ENCODE peak calls at places on chromosomes 3 and 15, in nine cellular contexts. One of them, this sample, is unnamed. For H3K27me3 and H3K4me1, the result is how much of the 10 kb centered on the place peaks cover.

GRCh38 chr15:66617137-66618090 is 51.6 kb upstream of the LCTL start:
- DNase-seq in GM23338: peak
- DNase-seq in body of pancreas: peak
- DNase-seq in left lung: peak
- DNase-seq in GM23248: peak
- DNase-seq in IMR-90: peak
- DNase-seq in esophagus muscularis mucosa: no peak
- DNase-seq in cardiac muscle cell: peak
- DNase-seq in left ventricle myocardium inferior: peak
- DNase-seq in this sample: no peak

GRCh38 chr15:49135893-49136292 is 19.5 kb downstream of the COPS2 start:
- DNase-seq in GM23338: no peak
- DNase-seq in left lung: no peak
- DNase-seq in body of pancreas: no peak
- DNase-seq in GM23248: peak
- DNase-seq in esophagus muscularis mucosa: no peak
- DNase-seq in IMR-90: peak
- DNase-seq in cardiac muscle cell: peak
- DNase-seq in left ventricle myocardium inferior: no peak
- DNase-seq in this sample: no peak

GRCh38 chr15:29795610-29796009 is 26.7 kb downstream of the TJP1 start:
- DNase-seq in GM23248: no peak
- DNase-seq in esophagus muscularis mucosa: no peak
- DNase-seq in left lung: no peak
- DNase-seq in body of pancreas: no peak
- DNase-seq in cardiac muscle cell: no peak
- DNase-seq in left ventricle myocardium inferior: no peak
- DNase-seq in IMR-90: no peak
- DNase-seq in GM23338: no peak
- DNase-seq in this sample: no peak

GRCh38 chr3:141456328-141456689 is 30.5 kb upstream of the RASA2 start:
- DNase-seq in left lung: no peak
- DNase-seq in GM23338: no peak
- DNase-seq in left ventricle myocardium inferior: no peak
- DNase-seq in GM23248: peak
- DNase-seq in IMR-90: peak
- DNase-seq in esophagus muscularis mucosa: no peak
- DNase-seq in body of pancreas: no peak
- DNase-seq in cardiac muscle cell: peak
- DNase-seq in this sample: no peak

GRCh38 chr3:45480218-45480617 is 91.8 kb downstream of the LARS2 start:
- DNase-seq in esophagus muscularis mucosa: no peak
- DNase-seq in left ventricle myocardium inferior: no peak
- DNase-seq in GM23338: no peak
- DNase-seq in left lung: no peak
- DNase-seq in IMR-90: no peak
- DNase-seq in GM23248: peak
- DNase-seq in cardiac muscle cell: no peak
- DNase-seq in body of pancreas: no peak
- DNase-seq in this sample: no peak

GRCh38 chr3:36991923-36992805 is 767 bp downstream of the EPM2AIP1 start:
- DNase-seq in GM23248: peak
- DNase-seq in body of pancreas: peak
- DNase-seq in IMR-90: peak
- DNase-seq in esophagus muscularis mucosa: no peak
- DNase-seq in GM23338: peak
- DNase-seq in cardiac muscle cell: peak
- DNase-seq in left lung: no peak
- DNase-seq in left ventricle myocardium inferior: no peak
- DNase-seq in this sample: no peak

GRCh38 chr3:125163739-125164601 is 48.6 kb downstream of the SLC12A8 start:
- DNase-seq in esophagus muscularis mucosa: no peak
- DNase-seq in body of pancreas: no peak
- DNase-seq in IMR-90: no peak
- DNase-seq in GM23338: peak
- DNase-seq in GM23248: peak
- DNase-seq in left lung: peak
- DNase-seq in left ventricle myocardium inferior: no peak
- DNase-seq in cardiac muscle cell: peak
- DNase-seq in this sample: no peak

GRCh38 chr15:42364529-42364928 is 5.2 kb downstream of the CAPN3 start:
- DNase-seq in IMR-90: no peak
- DNase-seq in left ventricle myocardium inferior: no peak
- DNase-seq in GM23338: no peak
- DNase-seq in left lung: no peak
- DNase-seq in GM23248: peak
- DNase-seq in body of pancreas: peak
- DNase-seq in esophagus muscularis mucosa: no peak
- DNase-seq in cardiac muscle cell: peak
- DNase-seq in this sample: no peak

GRCh38 chr15:41493205-41493901 is at the start of gene ITPKA:
- DNase-seq in IMR-90: peak
- DNase-seq in left ventricle myocardium inferior: peak
- DNase-seq in GM23338: peak
- DNase-seq in cardiac muscle cell: peak
- DNase-seq in left lung: peak
- DNase-seq in body of pancreas: peak
- DNase-seq in esophagus muscularis mucosa: no peak
- DNase-seq in GM23248: peak
- DNase-seq in this sample: no peak

GRCh38 chr15:59918994-59919951 is 84.8 kb upstream of the FOXB1 start:
- DNase-seq in cardiac muscle cell: peak
- DNase-seq in left lung: no peak
- DNase-seq in esophagus muscularis mucosa: no peak
- DNase-seq in GM23338: no peak
- DNase-seq in GM23248: peak
- DNase-seq in body of pancreas: no peak
- DNase-seq in left ventricle myocardium inferior: no peak
- DNase-seq in IMR-90: peak
- DNase-seq in this sample: no peak

GRCh38 chr3:48157950-48158376 is 30.3 kb downstream of the CDC25A start:
- DNase-seq in esophagus muscularis mucosa: no peak
- DNase-seq in cardiac muscle cell: peak
- DNase-seq in left ventricle myocardium inferior: peak
- DNase-seq in IMR-90: peak
- DNase-seq in left lung: no peak
- DNase-seq in body of pancreas: peak
- DNase-seq in GM23248: peak
- DNase-seq in GM23338: peak
- DNase-seq in this sample: no peak

GRCh38 chr15:64224508-64224907 is 61.7 kb upstream of the PPIB start:
- DNase-seq in esophagus muscularis mucosa: no peak
- DNase-seq in body of pancreas: peak
- DNase-seq in GM23248: peak
- DNase-seq in IMR-90: peak
- DNase-seq in GM23338: no peak
- DNase-seq in left lung: no peak
- DNase-seq in left ventricle myocardium inferior: no peak
- DNase-seq in cardiac muscle cell: peak
- DNase-seq in this sample: no peak

GRCh38 chr3:73604491-73604890 is 20.2 kb downstream of the PDZRN3 start:
- DNase-seq in IMR-90: peak
- DNase-seq in GM23338: no peak
- DNase-seq in left lung: no peak
- DNase-seq in cardiac muscle cell: peak
- DNase-seq in left ventricle myocardium inferior: no peak
- DNase-seq in esophagus muscularis mucosa: no peak
- DNase-seq in body of pancreas: no peak
- DNase-seq in GM23248: no peak
- DNase-seq in this sample: no peak

DNA sequence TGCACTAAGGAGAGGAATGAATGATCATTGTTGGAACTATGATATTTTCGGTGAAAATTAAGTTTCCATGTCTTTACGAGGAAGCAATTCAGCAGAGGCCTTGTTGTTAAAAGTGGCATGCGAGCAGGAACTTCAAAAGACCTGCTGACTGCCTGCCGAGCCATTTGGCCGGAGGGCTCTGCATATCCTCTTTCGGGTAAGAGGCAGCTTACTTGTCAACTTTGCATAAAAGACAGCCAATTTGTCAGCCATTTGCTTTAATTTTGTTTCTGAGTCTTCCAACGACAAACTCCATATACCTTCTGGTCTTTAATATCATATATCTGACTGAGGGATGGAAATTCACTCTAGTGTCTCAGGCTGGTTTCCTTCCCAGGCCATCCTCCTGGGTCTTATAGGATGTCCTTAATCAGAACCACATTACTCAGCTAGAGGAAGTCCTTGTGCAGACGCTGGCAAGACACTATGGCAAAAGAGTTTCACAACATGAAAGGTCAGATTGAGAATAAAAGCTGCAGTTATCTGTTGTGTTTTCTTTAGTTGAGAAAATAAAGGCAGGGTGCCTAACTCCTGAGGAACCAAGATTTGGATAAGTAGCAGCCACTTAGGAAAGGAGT is 128.7 kb upstream of the WNT5A start:
- DNase-seq in GM23248: peak
- DNase-seq in GM23338: peak
- DNase-seq in body of pancreas: no peak
- DNase-seq in cardiac muscle cell: no peak
- DNase-seq in left lung: no peak
- DNase-seq in IMR-90: no peak
- DNase-seq in left ventricle myocardium inferior: no peak
- DNase-seq in esophagus muscularis mucosa: no peak
- DNase-seq in this sample: no peak
- H3K27me3 ChIP-seq in GM23248: under half
- H3K27me3 ChIP-seq in GM23338: under half
- H3K27me3 ChIP-seq in body of pancreas: under half
- H3K27me3 ChIP-seq in cardiac muscle cell: under half
- H3K27me3 ChIP-seq in left lung: under half
- H3K27me3 ChIP-seq in IMR-90: under half
- H3K27me3 ChIP-seq in left ventricle myocardium inferior: under half
- H3K27me3 ChIP-seq in esophagus muscularis mucosa: under half
- H3K27me3 ChIP-seq in this sample: under half

GRCh38 chr3:151315846-151316245 is 774 bp downstream of the GPR87 start:
- DNase-seq in left ventricle myocardium inferior: no peak
- DNase-seq in cardiac muscle cell: no peak
- DNase-seq in left lung: no peak
- DNase-seq in esophagus muscularis mucosa: peak
- DNase-seq in body of pancreas: no peak
- DNase-seq in GM23338: no peak
- DNase-seq in IMR-90: no peak
- DNase-seq in GM23248: no peak
- DNase-seq in this sample: no peak

GRCh38 chr3:151312972-151313371 is 3.6 kb downstream of the GPR87 start:
- DNase-seq in left lung: no peak
- DNase-seq in cardiac muscle cell: no peak
- DNase-seq in IMR-90: no peak
- DNase-seq in GM23248: no peak
- DNase-seq in GM23338: no peak
- DNase-seq in left ventricle myocardium inferior: no peak
- DNase-seq in esophagus muscularis mucosa: peak
- DNase-seq in body of pancreas: no peak
- DNase-seq in this sample: no peak

GRCh38 chr3:151314593-151314992 is 2.0 kb downstream of the GPR87 start:
- DNase-seq in body of pancreas: no peak
- DNase-seq in esophagus muscularis mucosa: no peak
- DNase-seq in left lung: no peak
- DNase-seq in IMR-90: no peak
- DNase-seq in left ventricle myocardium inferior: no peak
- DNase-seq in GM23248: no peak
- DNase-seq in GM23338: no peak
- DNase-seq in cardiac muscle cell: no peak
- DNase-seq in this sample: no peak

GRCh38 chr3:151315136-151315535 is 1.5 kb downstream of the GPR87 start:
- DNase-seq in GM23338: no peak
- DNase-seq in esophagus muscularis mucosa: no peak
- DNase-seq in GM23248: peak
- DNase-seq in body of pancreas: no peak
- DNase-seq in IMR-90: peak
- DNase-seq in left ventricle myocardium inferior: no peak
- DNase-seq in left lung: no peak
- DNase-seq in cardiac muscle cell: peak
- DNase-seq in this sample: no peak

DNA sequence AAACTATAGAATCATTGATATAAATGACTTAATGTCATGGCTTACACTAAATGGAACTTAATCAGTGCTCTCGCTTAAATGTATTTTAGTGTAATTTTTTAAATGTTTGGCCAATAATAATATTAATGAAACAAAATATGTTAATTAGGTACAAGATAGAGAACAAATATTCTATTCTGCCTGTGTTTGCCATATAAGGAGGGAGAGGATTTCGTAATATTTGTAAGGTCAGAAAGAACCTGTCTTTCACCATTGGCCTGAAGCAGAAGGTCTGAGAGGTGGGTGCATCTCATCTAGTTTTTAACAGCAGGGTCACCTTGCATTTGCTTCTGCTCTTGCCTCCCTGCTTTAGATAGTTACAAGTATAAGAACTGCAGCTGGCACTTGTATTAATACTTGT is 2.5 kb downstream of the GPR87 start:
- DNase-seq in left ventricle myocardium inferior: no peak
- DNase-seq in GM23248: no peak
- DNase-seq in body of pancreas: no peak
- DNase-seq in esophagus muscularis mucosa: peak
- DNase-seq in IMR-90: no peak
- DNase-seq in cardiac muscle cell: no peak
- DNase-seq in left lung: no peak
- DNase-seq in GM23338: no peak
- DNase-seq in this sample: no peak
- H3K27ac ChIP-seq in left ventricle myocardium inferior: no peak
- H3K27ac ChIP-seq in GM23248: no peak
- H3K27ac ChIP-seq in body of pancreas: no peak
- H3K27ac ChIP-seq in esophagus muscularis mucosa: no peak
- H3K27ac ChIP-seq in IMR-90: no peak
- H3K27ac ChIP-seq in cardiac muscle cell: no peak
- H3K27ac ChIP-seq in left lung: no peak
- H3K27ac ChIP-seq in GM23338: no peak
- H3K27ac ChIP-seq in this sample: no peak

GRCh38 chr3:94627689-94628088 is 564.8 kb downstream of the NSUN3 start:
- DNase-seq in left lung: no peak
- DNase-seq in body of pancreas: no peak
- DNase-seq in left ventricle myocardium inferior: no peak
- DNase-seq in IMR-90: no peak
- DNase-seq in GM23248: no peak
- DNase-seq in GM23338: no peak
- DNase-seq in cardiac muscle cell: no peak
- DNase-seq in esophagus muscularis mucosa: no peak
- DNase-seq in this sample: no peak
- H3K4me1 ChIP-seq in left lung: under half
- H3K4me1 ChIP-seq in body of pancreas: under half
- H3K4me1 ChIP-seq in left ventricle myocardium inferior: under half
- H3K4me1 ChIP-seq in IMR-90: under half
- H3K4me1 ChIP-seq in GM23248: under half
- H3K4me1 ChIP-seq in GM23338: under half
- H3K4me1 ChIP-seq in cardiac muscle cell: under half
- H3K4me1 ChIP-seq in esophagus muscularis mucosa: under half
- H3K4me1 ChIP-seq in this sample: under half

GRCh38 chr3:102936511-102936910 is 501.7 kb downstream of the ZPLD1 start:
- DNase-seq in GM23338: no peak
- DNase-seq in body of pancreas: no peak
- DNase-seq in cardiac muscle cell: no peak
- DNase-seq in IMR-90: no peak
- DNase-seq in left lung: no peak
- DNase-seq in GM23248: no peak
- DNase-seq in left ventricle myocardium inferior: no peak
- DNase-seq in esophagus muscularis mucosa: no peak
- DNase-seq in this sample: no peak

DNA sequence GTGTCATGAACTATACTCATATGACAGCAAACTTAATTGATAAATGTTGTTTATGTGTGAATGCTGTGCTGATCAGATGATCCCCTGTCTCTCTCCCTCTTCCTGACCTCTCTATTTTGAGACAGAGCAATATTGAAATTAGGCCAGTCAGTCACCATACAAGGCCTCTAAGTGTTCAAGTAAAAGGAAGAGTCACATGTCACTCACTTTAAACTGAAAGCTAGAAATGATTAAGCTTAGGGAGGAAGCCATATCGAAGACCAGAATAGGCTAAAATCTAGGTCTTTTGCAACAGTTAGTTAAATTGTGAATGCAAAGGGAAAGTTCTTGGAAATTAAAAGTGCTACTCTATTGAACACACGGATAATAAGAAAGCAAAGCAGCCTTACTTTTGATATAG is 498.6 kb downstream of the ZPLD1 start:
- DNase-seq in esophagus muscularis mucosa: no peak
- DNase-seq in IMR-90: no peak
- DNase-seq in GM23248: no peak
- DNase-seq in left ventricle myocardium inferior: no peak
- DNase-seq in left lung: no peak
- DNase-seq in body of pancreas: no peak
- DNase-seq in cardiac muscle cell: no peak
- DNase-seq in GM23338: no peak
- DNase-seq in this sample: no peak
- H3K27me3 ChIP-seq in esophagus muscularis mucosa: under half
- H3K27me3 ChIP-seq in IMR-90: under half
- H3K27me3 ChIP-seq in GM23248: under half
- H3K27me3 ChIP-seq in left ventricle myocardium inferior: under half
- H3K27me3 ChIP-seq in left lung: under half
- H3K27me3 ChIP-seq in body of pancreas: under half
- H3K27me3 ChIP-seq in cardiac muscle cell: under half
- H3K27me3 ChIP-seq in GM23338: under half
- H3K27me3 ChIP-seq in this sample: under half

This sample was measured in vagina.